ENCODE peak calls at places on chromosomes 7 and 10, in seven cellular contexts. One of them, this sample, is unnamed.
A peak's percentile ranks its signal among the peaks of the same experiment; 100 is the strongest.

GRCh38 chr10:114367041-114367675 is 37.1 kb downstream of the AFAP1L2 start:
- DNase-seq in foreskin fibroblast: no peak
- DNase-seq in activated gamma-delta T cell: no peak
- DNase-seq in nucleus accumbens: no peak
- DNase-seq in D341Med: no peak
- DNase-seq in A172: peak; percentile 87
- DNase-seq in BJ: no peak
- DNase-seq in this sample: no peak

GRCh38 chr7:129457101-129457500 is 22.9 kb downstream of the STRIP2 start:
- DNase-seq in foreskin fibroblast: no peak
- DNase-seq in BJ: no peak
- DNase-seq in nucleus accumbens: no peak
- DNase-seq in activated gamma-delta T cell: no peak
- DNase-seq in D341Med: no peak
- DNase-seq in A172: no peak
- DNase-seq in this sample: no peak

GRCh38 chr10:129372168-129372567 is 94.9 kb upstream of the MGMT start:
- DNase-seq in BJ: no peak
- DNase-seq in nucleus accumbens: no peak
- DNase-seq in A172: no peak
- DNase-seq in activated gamma-delta T cell: no peak
- DNase-seq in foreskin fibroblast: no peak
- DNase-seq in D341Med: no peak
- DNase-seq in this sample: no peak

GRCh38 chr7:26156454-26157365 is 4.7 kb downstream of the NFE2L3 start:
- DNase-seq in activated gamma-delta T cell: no peak
- DNase-seq in nucleus accumbens: no peak
- DNase-seq in BJ: peak; percentile 51
- DNase-seq in foreskin fibroblast: peak; percentile 92
- DNase-seq in A172: peak; percentile 97
- DNase-seq in D341Med: no peak
- DNase-seq in this sample: no peak

GRCh38 chr10:4651404-4652037 is 174.5 kb upstream of the AKR1E2 start:
- DNase-seq in D341Med: no peak
- DNase-seq in nucleus accumbens: no peak
- DNase-seq in activated gamma-delta T cell: no peak
- DNase-seq in BJ: no peak
- DNase-seq in A172: no peak
- DNase-seq in foreskin fibroblast: peak; percentile 10
- DNase-seq in this sample: no peak

GRCh38 chr7:48244902-48245301 is 73.6 kb downstream of the ABCA13 start:
- DNase-seq in foreskin fibroblast: no peak
- DNase-seq in nucleus accumbens: no peak
- DNase-seq in A172: peak; percentile 55
- DNase-seq in BJ: no peak
- DNase-seq in activated gamma-delta T cell: no peak
- DNase-seq in D341Med: no peak
- DNase-seq in this sample: no peak

GRCh38 chr10:97676770-97677581 is 10.1 kb downstream of the AVPI1 start:
- DNase-seq in BJ: no peak
- DNase-seq in activated gamma-delta T cell: no peak
- DNase-seq in A172: peak; percentile 57
- DNase-seq in foreskin fibroblast: peak; percentile 79
- DNase-seq in nucleus accumbens: no peak
- DNase-seq in D341Med: peak; percentile 68
- DNase-seq in this sample: peak; percentile 77

GRCh38 chr10:62491597-62491996 is 117.4 kb downstream of the ZNF365 start:
- DNase-seq in foreskin fibroblast: no peak
- DNase-seq in activated gamma-delta T cell: no peak
- DNase-seq in nucleus accumbens: no peak
- DNase-seq in D341Med: no peak
- DNase-seq in A172: no peak
- DNase-seq in BJ: no peak
- DNase-seq in this sample: no peak

GRCh38 chr7:131052285-131052942 is 275.3 kb upstream of the MKLN1 start:
- DNase-seq in A172: no peak
- DNase-seq in nucleus accumbens: no peak
- DNase-seq in foreskin fibroblast: no peak
- DNase-seq in BJ: no peak
- DNase-seq in D341Med: no peak
- DNase-seq in activated gamma-delta T cell: no peak
- DNase-seq in this sample: no peak

GRCh38 chr7:93185303-93186027 is 37.3 kb upstream of the SAMD9L start:
- DNase-seq in activated gamma-delta T cell: no peak
- DNase-seq in nucleus accumbens: no peak
- DNase-seq in A172: peak; percentile 8
- DNase-seq in BJ: no peak
- DNase-seq in foreskin fibroblast: peak; percentile 66
- DNase-seq in D341Med: no peak
- DNase-seq in this sample: no peak

GRCh38 chr7:102320181-102320580 is 33.5 kb downstream of the SH2B2 start:
- DNase-seq in foreskin fibroblast: no peak
- DNase-seq in A172: no peak
- DNase-seq in activated gamma-delta T cell: no peak
- DNase-seq in nucleus accumbens: no peak
- DNase-seq in BJ: no peak
- DNase-seq in D341Med: peak; percentile 24
- DNase-seq in this sample: no peak

GRCh38 chr10:79044036-79044664 is 24.6 kb upstream of the ZMIZ1 start:
- DNase-seq in nucleus accumbens: no peak
- DNase-seq in BJ: no peak
- DNase-seq in A172: no peak
- DNase-seq in foreskin fibroblast: no peak
- DNase-seq in D341Med: no peak
- DNase-seq in activated gamma-delta T cell: no peak
- DNase-seq in this sample: no peak

GRCh38 chr7:4383584-4383983 is 298.5 kb upstream of the FOXK1 start:
- DNase-seq in BJ: no peak
- DNase-seq in D341Med: no peak
- DNase-seq in nucleus accumbens: no peak
- DNase-seq in activated gamma-delta T cell: no peak
- DNase-seq in A172: no peak
- DNase-seq in foreskin fibroblast: no peak
- DNase-seq in this sample: no peak

GRCh38 chr7:141696386-141696785 is 5.6 kb downstream of the DENND11 start:
- DNase-seq in BJ: no peak
- DNase-seq in activated gamma-delta T cell: no peak
- DNase-seq in foreskin fibroblast: no peak
- DNase-seq in D341Med: no peak
- DNase-seq in nucleus accumbens: no peak
- DNase-seq in A172: no peak
- DNase-seq in this sample: no peak

GRCh38 chr7:11784808-11785536 is 47.0 kb downstream of the THSD7A start:
- DNase-seq in D341Med: no peak
- DNase-seq in nucleus accumbens: no peak
- DNase-seq in activated gamma-delta T cell: no peak
- DNase-seq in A172: no peak
- DNase-seq in foreskin fibroblast: no peak
- DNase-seq in BJ: no peak
- DNase-seq in this sample: no peak

GRCh38 chr10:108783897-108784296 is 1139.4 kb downstream of the XPNPEP1 start:
- DNase-seq in activated gamma-delta T cell: no peak
- DNase-seq in BJ: no peak
- DNase-seq in A172: peak; percentile 90
- DNase-seq in D341Med: peak; percentile 27
- DNase-seq in nucleus accumbens: no peak
- DNase-seq in foreskin fibroblast: peak; percentile 25
- DNase-seq in this sample: peak; percentile 4

GRCh38 chr7:91772100-91772794 is 108.3 kb downstream of the MTERF1 start:
- DNase-seq in activated gamma-delta T cell: no peak
- DNase-seq in BJ: no peak
- DNase-seq in A172: no peak
- DNase-seq in foreskin fibroblast: peak; percentile 7
- DNase-seq in D341Med: no peak
- DNase-seq in nucleus accumbens: no peak
- DNase-seq in this sample: no peak

GRCh38 chr10:3960496-3960895 is 175.5 kb upstream of the KLF6 start:
- DNase-seq in D341Med: no peak
- DNase-seq in activated gamma-delta T cell: no peak
- DNase-seq in nucleus accumbens: no peak
- DNase-seq in BJ: no peak
- DNase-seq in A172: no peak
- DNase-seq in foreskin fibroblast: no peak
- DNase-seq in this sample: no peak